ENCODE peak calls at places on chromosome 1, in seven cellular contexts. T, A, U, V, D, B and P are unnamed samples.

GRCh38 chr1:8839990-8840389 is 22.6 kb upstream of the RERE start:
- DNase-seq in T (no peak), A (no peak), U (no peak), V (no peak), D (no peak), B (no peak), P (no peak)

GRCh38 chr1:176379626-176380339 is 83.2 kb upstream of the PAPPA2 start:
- DNase-seq in T (no peak), A (no peak), U (no peak), V (no peak), D (no peak), B (no peak), P (no peak)

GRCh38 chr1:208757846-208758245 is 513.7 kb upstream of the PLXNA2 start:
- DNase-seq in T (no peak), A (no peak), U (peak; percentile 45), V (no peak), D (no peak), B (no peak), P (no peak)

GRCh38 chr1:201767339-201767738 is 61.6 kb upstream of the IPO9 start:
- DNase-seq in T (no peak), A (no peak), U (no peak), V (no peak), D (no peak), B (no peak), P (no peak)

GRCh38 chr1:40404670-40405462 is 31.3 kb downstream of the SMAP2 start:
- DNase-seq in T (peak; percentile 82), A (peak; percentile 31), U (peak; percentile 75), V (peak; percentile 33), D (peak; percentile 42), B (no peak), P (peak; percentile 75)

GRCh38 chr1:212062832-212063438 is 27.4 kb downstream of the DTL start:
- DNase-seq in T (peak; percentile 61), A (no peak), U (peak; percentile 60), V (no peak), D (peak; percentile 32), B (peak; percentile 20), P (peak; percentile 57)

GRCh38 chr1:155125946-155126493 is 1.7 kb upstream of the EFNA1 start:
- DNase-seq in T (peak; percentile 48), A (no peak), U (peak; percentile 29), V (no peak), D (no peak), B (no peak), P (peak; percentile 32)

GRCh38 chr1:93908394-93909145 is 660 bp downstream of the GCLM start:
- DNase-seq in T (no peak), A (no peak), U (peak; percentile 25), V (peak; percentile 30), D (no peak), B (peak; percentile 60), P (peak; percentile 23)

GRCh38 chr1:101506541-101507164 is 269.8 kb downstream of the S1PR1 start:
- DNase-seq in T (peak; percentile 61), A (peak; percentile 56), U (peak; percentile 37), V (peak; percentile 6), D (peak; percentile 4), B (peak; percentile 31), P (peak; percentile 47)

GRCh38 chr1:232301246-232301645 is 328.7 kb downstream of the SIPA1L2 start:
- DNase-seq in T (no peak), A (no peak), U (no peak), V (no peak), D (no peak), B (no peak), P (no peak)

GRCh38 chr1:30783244-30783915 is 25.8 kb upstream of the LAPTM5 start:
- DNase-seq in T (no peak), A (no peak), U (no peak), V (no peak), D (no peak), B (no peak), P (no peak)

GRCh38 chr1:2300851-2301606 is 72.9 kb downstream of the SKI start:
- DNase-seq in T (peak; percentile 72), A (peak; percentile 60), U (peak; percentile 76), V (no peak), D (no peak), B (peak; percentile 84), P (peak; percentile 62)

GRCh38 chr1:209667103-209667502 is 8.1 kb upstream of the G0S2 start:
- DNase-seq in T (no peak), A (no peak), U (no peak), V (no peak), D (no peak), B (no peak), P (no peak)

GRCh38 chr1:156489166-156489934 is 11.2 kb downstream of the MEF2D start:
- DNase-seq in T (no peak), A (no peak), U (peak; percentile 43), V (no peak), D (no peak), B (peak; percentile 47), P (no peak)

GRCh38 chr1:12480031-12480430 is 138.0 kb downstream of the DHRS3 start:
- DNase-seq in T (no peak), A (no peak), U (no peak), V (no peak), D (no peak), B (no peak), P (no peak)

GRCh38 chr1:63322944-63323865 is 838 bp downstream of the FOXD3 start:
- DNase-seq in T (peak; percentile 21), A (no peak), U (peak; percentile 24), V (no peak), D (no peak), B (no peak), P (no peak)

GRCh38 chr1:54806931-54807611 is 5.9 kb upstream of the TTC22 start:
- DNase-seq in T (no peak), A (no peak), U (no peak), V (peak; percentile 66), D (no peak), B (no peak), P (no peak)

GRCh38 chr1:30745834-30746208 is 11.8 kb downstream of the LAPTM5 start:
- DNase-seq in T (no peak), A (no peak), U (no peak), V (no peak), D (no peak), B (no peak), P (no peak)

GRCh38 chr1:214990619-214991018 is 91.9 kb upstream of the KCNK2 start:
- DNase-seq in T (peak; percentile 90), A (peak; percentile 95), U (peak; percentile 75), V (peak; percentile 44), D (peak; percentile 81), B (no peak), P (peak; percentile 24)

GRCh38 chr1:186887198-186887597 is 58.4 kb downstream of the PLA2G4A start:
- DNase-seq in T (no peak), A (no peak), U (no peak), V (no peak), D (no peak), B (no peak), P (no peak)

GRCh38 chr1:234553241-234554156 is 56.5 kb downstream of the IRF2BP2 start:
- DNase-seq in T (peak; percentile 85), A (peak; percentile 94), U (no peak), V (no peak), D (peak; percentile 60), B (no peak), P (peak; percentile 45)

GRCh38 chr1:206776239-206776638 is 3.9 kb upstream of the IL10 start:
- DNase-seq in T (peak; percentile 21), A (no peak), U (no peak), V (no peak), D (no peak), B (no peak), P (no peak)

GRCh38 chr1:205438213-205439158 is 16.6 kb upstream of the LEMD1 start:
- DNase-seq in T (peak; percentile 88), A (peak; percentile 72), U (peak; percentile 72), V (peak; percentile 89), D (peak; percentile 70), B (no peak), P (peak; percentile 65)

GRCh38 chr1:240888039-240888786 is 276.3 kb upstream of the GREM2 start:
- DNase-seq in T (peak; percentile 0), A (no peak), U (peak; percentile 29), V (peak; percentile 11), D (peak; percentile 39), B (peak; percentile 45), P (peak; percentile 36)

GRCh38 chr1:86704972-86705632 is 726 bp downstream of the SH3GLB1 start:
- DNase-seq in T (peak; percentile 70), A (peak; percentile 44), U (peak; percentile 70), V (peak; percentile 39), D (peak; percentile 44), B (peak; percentile 45), P (peak; percentile 79)